ENCODE peak calls at places on chromosomes 12 and 14, in four cellular contexts. Q is activated naive CD8-positive, alpha-beta T cell treated with anti-CD3 and anti-CD28 coated beads, Interleukin-2, amount 50 U/mL, for 16 hours; P is LoVo; M is SW 1271. I is an unnamed sample.

GRCh38 chr12:47604474-47604873 is 101.4 kb downstream of the RPAP3 start:
- DNase-seq in M (no peak), Q (no peak), P (no peak), I (no peak)

GRCh38 chr12:46509135-46509534 is 136.6 kb upstream of the SLC38A2 start:
- DNase-seq in P (no peak), M (no peak), Q (no peak), I (no peak)

GRCh38 chr12:20206410-20206809 is 161.9 kb upstream of the PDE3A start:
- DNase-seq in Q (no peak), M (no peak), P (no peak), I (no peak)

GRCh38 chr12:31315089-31315725 is 10.7 kb downstream of the SINHCAF start:
- DNase-seq in M (no peak), Q (no peak), P (no peak), I (no peak)

GRCh38 chr12:52667509-52667908 is 12.7 kb downstream of the KRT1 start:
- DNase-seq in P (no peak), M (no peak), Q (no peak), I (no peak)

GRCh38 chr12:48865141-48865440 is 579 bp downstream of the RND1 start:
- DNase-seq in Q (no peak), M (no peak), P (peak), I (no peak)

GRCh38 chr12:63982787-63983186 is 138.3 kb downstream of the SRGAP1 start:
- DNase-seq in Q (no peak), P (no peak), M (no peak), I (no peak)

GRCh38 chr14:72432748-72433147 is 461.2 kb downstream of the DPF3 start:
- DNase-seq in P (no peak), Q (no peak), M (no peak), I (no peak)

GRCh38 chr14:98244966-98245569 is 1026.9 kb downstream of the BCL11B start:
- DNase-seq in P (no peak), Q (no peak), M (no peak), I (no peak)

GRCh38 chr14:24388474-24389179 is 10.2 kb upstream of the NYNRIN start:
- DNase-seq in M (no peak), P (no peak), Q (no peak), I (no peak)

GRCh38 chr14:92678766-92679165 is 69.7 kb downstream of the LGMN start:
- DNase-seq in P (no peak), Q (no peak), M (no peak), I (no peak)

GRCh38 chr12:87439990-87440827 is 589.0 kb downstream of the C12orf50 start:
- DNase-seq in P (peak), Q (no peak), M (peak), I (no peak)

GRCh38 chr12:64665506-64665905 is 55.2 kb downstream of the RASSF3 start:
- DNase-seq in P (no peak), M (no peak), Q (no peak), I (no peak)

GRCh38 chr12:7678744-7679143 is 13.0 kb upstream of the APOBEC1 start:
- DNase-seq in Q (no peak), P (no peak), M (no peak), I (no peak)

GRCh38 chr14:91417134-91417982 is at the start of gene CCDC88C:
- DNase-seq in M (peak), P (peak), Q (peak), I (peak)

GRCh38 chr14:49940805-49941421 is 48.0 kb downstream of the ARF6 start:
- DNase-seq in Q (no peak), P (no peak), M (no peak), I (no peak)

GRCh38 chr12:16300706-16301105 is 23.2 kb upstream of the SLC15A5 start:
- DNase-seq in Q (no peak), M (no peak), P (no peak), I (no peak)

GRCh38 chr12:122473543-122474323 is 27.0 kb downstream of the ZCCHC8 start:
- DNase-seq in Q (no peak), M (no peak), P (no peak), I (no peak)

GRCh38 chr14:100608586-100609330 is 21.5 kb upstream of the BEGAIN start:
- DNase-seq in M (no peak), Q (no peak), P (no peak), I (no peak)

GRCh38 chr14:100651999-100652508 is 64.8 kb upstream of the BEGAIN start:
- DNase-seq in Q (no peak), M (no peak), P (no peak), I (no peak)

GRCh38 chr14:52910597-52910996 is 40.3 kb downstream of the FERMT2 start:
- DNase-seq in Q (no peak), P (no peak), M (no peak), I (no peak)

GRCh38 chr12:120625557-120626419 is 14.6 kb upstream of the CABP1 start:
- DNase-seq in Q (no peak), M (no peak), P (peak), I (no peak)

GRCh38 chr14:71638523-71639196 is 293.6 kb upstream of the RGS6 start:
- DNase-seq in P (no peak), Q (no peak), M (no peak), I (no peak)

GRCh38 chr12:15800278-15800677 is 11.1 kb upstream of the EPS8 start:
- DNase-seq in M (no peak), Q (no peak), P (no peak), I (no peak)

GRCh38 chr12:93245543-93245942 is 132.2 kb upstream of the NUDT4 start:
- DNase-seq in Q (no peak), P (no peak), M (no peak), I (no peak)

GRCh38 chr12:45670339-45671065 is 59.0 kb upstream of the ARID2 start:
- DNase-seq in M (no peak), Q (no peak), P (no peak), I (no peak)

GRCh38 chr12:50024804-50025186 is 499 bp downstream of the RACGAP1 start:
- DNase-seq in P (peak), Q (no peak), M (no peak), I (no peak)

GRCh38 chr14:58541623-58542022 is 96.1 kb upstream of the DACT1 start:
- DNase-seq in M (no peak), P (no peak), Q (no peak), I (no peak)

GRCh38 chr14:104130974-104131651 is 7.3 kb upstream of the KIF26A start:
- DNase-seq in P (peak), M (peak), Q (no peak), I (no peak)

GRCh38 chr12:116152268-116152667 is 125.2 kb downstream of the MED13L start:
- DNase-seq in P (no peak), M (no peak), Q (no peak), I (no peak)

GRCh38 chr14:76957224-76957881 is 71.2 kb downstream of the IRF2BPL start:
- DNase-seq in Q (no peak), M (no peak), P (no peak), I (no peak)

GRCh38 chr12:120240495-120240833 is 25.1 kb downstream of the PXN start:
- DNase-seq in Q (no peak), M (no peak), P (no peak), I (no peak)

GRCh38 chr12:22527999-22528398 is 16.3 kb downstream of the C2CD5 start:
- DNase-seq in Q (no peak), M (peak), P (no peak), I (no peak)

GRCh38 chr12:6375269-6376078 is at the start of gene SCNN1A:
- DNase-seq in P (no peak), M (no peak), Q (no peak), I (no peak)

GRCh38 chr14:61724133-61724532 is 28.8 kb downstream of the HIF1A start:
- DNase-seq in M (no peak), Q (no peak), P (no peak), I (no peak)

GRCh38 chr12:75389061-75389460 is 1.8 kb upstream of the GLIPR1L2 start:
- DNase-seq in P (peak), M (peak), Q (no peak), I (no peak)

GRCh38 chr12:130826151-130826801 is 12.8 kb downstream of the STX2 start:
- DNase-seq in Q (peak), P (peak), M (peak), I (peak)

GRCh38 chr14:104332634-104333270 is 194.4 kb downstream of the KIF26A start:
- DNase-seq in Q (no peak), M (no peak), P (no peak), I (no peak)

GRCh38 chr14:63470877-63471565 is 72.2 kb downstream of the PPP2R5E start:
- DNase-seq in P (peak), Q (no peak), M (peak), I (no peak)

GRCh38 chr14:59688224-59689170 is 111.9 kb upstream of the CCDC175 start:
- DNase-seq in Q (no peak), M (peak), P (peak), I (no peak)